ENCODE peak calls at places on chromosomes 3 and 15, in six cellular contexts. X is neural crest cell, S is kidney tubule cell, C is dorsolateral prefrontal cortex, U is psoas muscle, M is SW 1271. G is an unnamed sample.

GRCh38 chr15:65532738-65533051 is 2.4 kb downstream of the HACD3 start:
- DNase-seq in U (no peak), X (no peak), S (peak), M (no peak), C (no peak), G (no peak)

GRCh38 chr3:16124636-16125035 is 49.8 kb upstream of the GALNT15 start:
- DNase-seq in S (peak), C (no peak), M (peak), U (no peak), X (no peak), G (no peak)

GRCh38 chr15:87368511-87368910 is 888.0 kb downstream of the NTRK3 start:
- DNase-seq in M (no peak), S (no peak), X (no peak), U (no peak), C (no peak), G (no peak)

GRCh38 chr3:46353639-46354410 is at the start of gene CCR2:
- DNase-seq in U (no peak), C (no peak), X (no peak), M (no peak), S (peak), G (no peak)

GRCh38 chr3:64932666-64933342 is 245.0 kb upstream of the ADAMTS9 start:
- DNase-seq in U (no peak), X (no peak), M (no peak), C (no peak), S (peak), G (no peak)

GRCh38 chr3:70736009-70736408 is 423.6 kb upstream of the MDFIC2 start:
- DNase-seq in U (no peak), S (peak), M (no peak), X (no peak), C (no peak), G (no peak)

GRCh38 chr15:77181305-77182074 is 110.6 kb upstream of the TSPAN3 start:
- DNase-seq in M (no peak), X (no peak), C (no peak), S (no peak), U (no peak), G (no peak)

GRCh38 chr3:112815981-112816380 is 30.7 kb downstream of the CD200R1L start:
- DNase-seq in C (no peak), S (no peak), U (no peak), X (no peak), M (no peak), G (no peak)

GRCh38 chr3:55630921-55631299 is 143.8 kb upstream of the WNT5A start:
- DNase-seq in M (no peak), X (no peak), U (no peak), S (no peak), C (no peak), G (no peak)

GRCh38 chr15:68504721-68505090 is 72.7 kb upstream of the ITGA11 start:
- DNase-seq in S (no peak), C (no peak), X (no peak), U (no peak), M (no peak), G (no peak)

GRCh38 chr3:171660126-171660661 is 150.1 kb downstream of the PLD1 start:
- DNase-seq in X (no peak), M (no peak), S (no peak), U (no peak), C (no peak), G (no peak)

GRCh38 chr3:187994221-187995085 is 159.5 kb upstream of the LPP start:
- DNase-seq in X (no peak), C (no peak), S (peak), U (no peak), M (no peak), G (no peak)

GRCh38 chr3:175746308-175746707 is 887.2 kb downstream of the NAALADL2 start:
- DNase-seq in M (no peak), X (no peak), C (no peak), S (no peak), U (no peak), G (no peak)

GRCh38 chr15:42065008-42065407 is 29.4 kb downstream of the PLA2G4D start:
- DNase-seq in S (peak), M (no peak), U (no peak), C (peak), X (peak), G (no peak)

GRCh38 chr3:61233828-61234227 is 17.4 kb downstream of the FHIT start:
- DNase-seq in S (peak), C (no peak), U (no peak), X (no peak), M (no peak), G (no peak)

GRCh38 chr15:90300988-90301715 is 35.7 kb downstream of the NGRN start:
- DNase-seq in M (peak), C (peak), S (peak), U (peak), X (peak), G (no peak)

GRCh38 chr15:91559066-91559465 is 294.4 kb upstream of the SLCO3A1 start:
- DNase-seq in M (no peak), S (no peak), U (no peak), X (no peak), C (no peak), G (no peak)

GRCh38 chr3:33074217-33075067 is 22.5 kb downstream of the GLB1 start:
- DNase-seq in X (peak), M (peak), U (no peak), S (peak), C (peak), G (peak)

GRCh38 chr3:128323206-128324081 is 143.2 kb downstream of the DNAJB8 start:
- DNase-seq in M (no peak), S (no peak), U (no peak), X (no peak), C (no peak), G (no peak)

GRCh38 chr3:186815490-186815889 is 9.2 kb upstream of the RFC4 start:
- DNase-seq in S (peak), M (peak), X (no peak), U (no peak), C (no peak), G (no peak)

GRCh38 chr3:5162102-5162501 is 25.4 kb upstream of the EDEM1 start:
- DNase-seq in S (peak), U (no peak), M (peak), C (no peak), X (no peak), G (no peak)

GRCh38 chr3:12445523-12446240 is 38.6 kb upstream of the TSEN2 start:
- DNase-seq in X (no peak), C (no peak), U (no peak), M (no peak), S (no peak), G (no peak)

GRCh38 chr3:59766165-59766872 is 716.5 kb upstream of the CFAP20DC start:
- DNase-seq in U (no peak), M (no peak), X (no peak), S (no peak), C (no peak), G (no peak)

GRCh38 chr3:129824926-129825541 is 68.5 kb downstream of the TMCC1 start:
- DNase-seq in U (no peak), M (peak), S (peak), C (no peak), X (peak), G (peak)

GRCh38 chr3:55481067-55481917 is 5.8 kb downstream of the WNT5A start:
- DNase-seq in U (peak), X (peak), C (no peak), S (peak), M (no peak), G (no peak)

GRCh38 chr3:11910971-11911531 is 64.4 kb upstream of the TAMM41 start:
- DNase-seq in S (no peak), M (no peak), C (no peak), U (no peak), X (no peak), G (no peak)

GRCh38 chr3:8986741-8987672 is 23.7 kb upstream of the RAD18 start:
- DNase-seq in M (no peak), C (no peak), U (no peak), X (no peak), S (no peak), G (no peak)